ENCODE peak calls at places on chromosomes 1 and 21, in seven cellular contexts. Z, J, Y, Q, A, O and B are unnamed samples.

GRCh38 chr1:1085911-1086841 is 12.1 kb upstream of the RNF223 start:
- DNase-seq in A (no peak), Q (no peak), Z (no peak), J (no peak), Y (no peak), O (no peak), B (no peak)

GRCh38 chr1:112579801-112580510 is 39.0 kb downstream of the ST7L start:
- DNase-seq in Z (no peak), Q (no peak), A (no peak), Y (no peak), J (no peak), O (no peak), B (no peak)

GRCh38 chr1:156943756-156944155 is 23.3 kb downstream of the LRRC71 start:
- DNase-seq in O (no peak), Z (no peak), Y (no peak), J (no peak), Q (no peak), A (no peak), B (no peak)

GRCh38 chr1:115183158-115183557 is 93.9 kb upstream of the TSPAN2 start:
- DNase-seq in Z (no peak), O (no peak), J (no peak), A (no peak), Y (no peak), Q (no peak), B (peak; percentile 49)

GRCh38 chr1:18885311-18886002 is 16.9 kb downstream of the ALDH4A1 start:
- DNase-seq in Z (no peak), Y (no peak), J (no peak), A (no peak), Q (no peak), O (no peak), B (no peak)

GRCh38 chr1:40849801-40850592 is 12.2 kb downstream of the CITED4 start:
- DNase-seq in Y (peak; percentile 78), O (peak; percentile 59), A (peak; percentile 65), Z (peak; percentile 68), J (peak; percentile 38), Q (peak; percentile 52), B (peak; percentile 72)

GRCh38 chr1:171743014-171743870 is 1.4 kb upstream of the VAMP4 start:
- DNase-seq in J (peak; percentile 83), O (no peak), Q (no peak), Z (no peak), A (peak; percentile 58), Y (no peak), B (peak; percentile 65)

GRCh38 chr1:17040135-17040534 is 13.7 kb downstream of the SDHB start:
- DNase-seq in A (no peak), Z (no peak), J (no peak), O (no peak), Y (no peak), Q (no peak), B (no peak)

GRCh38 chr21:30257773-30258172 is 25.0 kb downstream of the KRTAP24-1 start:
- DNase-seq in Z (no peak), O (peak; percentile 37), A (peak; percentile 10), J (no peak), Y (peak; percentile 34), Q (no peak), B (peak; percentile 50)

GRCh38 chr1:209490013-209490412 is 93.5 kb upstream of the CAMK1G start:
- DNase-seq in O (no peak), Y (no peak), Q (no peak), A (peak; percentile 41), Z (no peak), J (peak; percentile 7), B (no peak)

GRCh38 chr1:227946624-227947424 is 908 bp downstream of the WNT9A start:
- DNase-seq in A (no peak), Y (peak; percentile 87), Q (peak; percentile 27), J (peak; percentile 43), O (no peak), Z (no peak), B (peak; percentile 67)

GRCh38 chr1:223731076-223731770 is 18.9 kb downstream of the CAPN2 start:
- DNase-seq in Z (no peak), J (no peak), Y (no peak), A (peak; percentile 86), Q (no peak), O (no peak), B (no peak)

GRCh38 chr1:2029561-2029960 is 10.4 kb downstream of the GABRD start:
- DNase-seq in O (no peak), Q (no peak), Y (no peak), Z (no peak), A (no peak), J (no peak), B (no peak)

GRCh38 chr1:155062151-155062686 is 1.3 kb upstream of the EFNA4 start:
- DNase-seq in Z (no peak), A (no peak), J (no peak), Q (no peak), Y (peak; percentile 63), O (no peak), B (peak; percentile 61)

GRCh38 chr1:19179597-19180271 is 30.3 kb downstream of the UBR4 start:
- DNase-seq in Q (no peak), A (peak; percentile 29), Y (peak; percentile 20), O (peak; percentile 94), J (no peak), Z (no peak), B (peak; percentile 33)

GRCh38 chr1:61973100-61973837 is 221.4 kb upstream of the L1TD1 start:
- DNase-seq in Y (no peak), O (no peak), J (no peak), Q (no peak), Z (no peak), A (no peak), B (no peak)

GRCh38 chr1:182816863-182817262 is 22.3 kb upstream of the DHX9 start:
- DNase-seq in Q (no peak), Y (no peak), O (no peak), A (no peak), Z (no peak), J (no peak), B (no peak)

GRCh38 chr1:231642600-231643332 is 16.2 kb downstream of the DISC1 start:
- DNase-seq in A (no peak), Z (no peak), O (no peak), Q (no peak), Y (no peak), J (no peak), B (no peak)

GRCh38 chr1:205812271-205812877 is 624 bp downstream of the SLC41A1 start:
- DNase-seq in Z (no peak), Y (peak; percentile 38), Q (peak; percentile 1), A (no peak), O (no peak), J (no peak), B (peak; percentile 73)

GRCh38 chr1:58325797-58326196 is 220.7 kb downstream of the OMA1 start:
- DNase-seq in Q (no peak), Z (no peak), A (no peak), J (no peak), Y (no peak), O (no peak), B (no peak)

GRCh38 chr1:67676946-67677345 is 8.1 kb upstream of the GADD45A start:
- DNase-seq in A (no peak), Q (no peak), J (no peak), Z (no peak), O (no peak), Y (no peak), B (no peak)

GRCh38 chr1:90558126-90558525 is 159.0 kb downstream of the BARHL2 start:
- DNase-seq in Q (no peak), O (peak; percentile 15), A (no peak), Y (no peak), Z (no peak), J (no peak), B (peak; percentile 28)

GRCh38 chr1:22808186-22808845 is 97.7 kb downstream of the EPHB2 start:
- DNase-seq in Q (no peak), Y (no peak), O (no peak), A (no peak), J (peak; percentile 82), Z (no peak), B (no peak)

GRCh38 chr1:234505774-234506114 is 26.8 kb upstream of the TARBP1 start:
- DNase-seq in Q (no peak), J (peak; percentile 67), Z (no peak), O (no peak), Y (no peak), A (peak; percentile 57), B (no peak)

GRCh38 chr1:236552901-236553300 is 29.1 kb downstream of the LGALS8 start:
- DNase-seq in Y (no peak), Q (no peak), J (no peak), Z (no peak), O (no peak), A (no peak), B (no peak)

GRCh38 chr1:22971161-22972062 is 1.3 kb downstream of the LACTBL1 start:
- DNase-seq in Q (no peak), J (peak; percentile 19), Z (no peak), A (no peak), O (no peak), Y (no peak), B (peak; percentile 82)

GRCh38 chr1:167706931-167707877 is 14.6 kb upstream of the MPZL1 start:
- DNase-seq in Y (no peak), Q (no peak), O (no peak), Z (no peak), J (no peak), A (no peak), B (peak; percentile 8)

GRCh38 chr21:16870116-16870515 is 642.7 kb upstream of the CXADR start:
- DNase-seq in Q (no peak), A (no peak), Z (no peak), Y (no peak), O (no peak), J (peak; percentile 60), B (no peak)

GRCh38 chr1:21058035-21058793 is 118.5 kb downstream of the EIF4G3 start:
- DNase-seq in Z (no peak), J (no peak), O (no peak), Y (no peak), Q (no peak), A (no peak), B (no peak)

GRCh38 chr1:215023151-215023832 is 59.2 kb upstream of the KCNK2 start:
- DNase-seq in A (no peak), Q (no peak), Z (no peak), J (no peak), Y (no peak), O (no peak), B (no peak)

GRCh38 chr1:147493349-147493748 is 48.0 kb upstream of the BCL9 start:
- DNase-seq in J (no peak), Z (no peak), Y (no peak), Q (no peak), A (no peak), O (no peak), B (no peak)

GRCh38 chr1:245370905-245371581 is 216.3 kb downstream of the KIF26B start:
- DNase-seq in Z (no peak), Q (no peak), A (no peak), Y (no peak), O (no peak), J (no peak), B (peak; percentile 79)

GRCh38 chr1:93708734-93709481 is 27.3 kb upstream of the BCAR3 start:
- DNase-seq in O (peak; percentile 80), Z (no peak), J (no peak), A (no peak), Y (no peak), Q (no peak), B (peak; percentile 49)

GRCh38 chr1:207020016-207020708 is 12.4 kb downstream of the C1orf116 start:
- DNase-seq in J (no peak), O (no peak), A (no peak), Q (no peak), Z (no peak), Y (no peak), B (no peak)

GRCh38 chr1:193431265-193431977 is 245.0 kb upstream of the B3GALT2 start:
- DNase-seq in Q (no peak), O (no peak), Y (no peak), J (no peak), Z (no peak), A (peak; percentile 7), B (no peak)